ENCODE peak calls at places on chromosomes 16 and 17, in ten cellular contexts. T is activated CD4-positive, alpha-beta T cell treated with anti-CD3 and anti-CD28 coated beads for 48 hours; X is DMS153; M is spleen; O is KBM-7; I is central memory CD8-positive, alpha-beta T cell; Z is left cardiac atrium; K is stimulated activated CD8-positive, alpha-beta memory T cell treated with anti-CD3 and anti-CD28 coated beads, Interleukin-7, amount 100 ng/mL, for 1 hour; R is substantia nigra; H is PC-3. Y is an unnamed sample.

GRCh38 chr16:65012357-65012756 is 109.5 kb downstream of the CDH11 start:
- DNase-seq in X (no peak), T (no peak), I (no peak), K (no peak), R (no peak), O (no peak), M (no peak), H (no peak), Z (no peak), Y (no peak)

GRCh38 chr17:46977750-46978488 is 1.1 kb downstream of the RPRML start:
- DNase-seq in X (no peak), T (no peak), M (peak), H (no peak), I (no peak), Z (no peak), R (no peak), O (no peak), K (no peak), Y (no peak)

GRCh38 chr16:3607634-3608033 is 3.8 kb downstream of the SLX4 start:
- DNase-seq in X (no peak), H (no peak), O (no peak), K (no peak), T (no peak), I (no peak), Z (no peak), R (no peak), M (no peak), Y (no peak)

GRCh38 chr17:77723071-77723908 is 235.2 kb upstream of the TNRC6C start:
- DNase-seq in T (no peak), O (no peak), R (no peak), I (no peak), M (no peak), X (no peak), Z (no peak), H (no peak), K (no peak), Y (no peak)

GRCh38 chr17:51372345-51373004 is 112.1 kb downstream of the UTP18 start:
- DNase-seq in M (no peak), T (peak), I (no peak), H (peak), K (no peak), O (peak), X (no peak), Z (peak), R (no peak), Y (peak)

GRCh38 chr17:6591599-6592158 is 35.3 kb upstream of the PITPNM3 start:
- DNase-seq in K (no peak), X (no peak), T (no peak), O (no peak), Z (no peak), M (no peak), R (no peak), I (no peak), H (peak), Y (no peak)

GRCh38 chr17:61426482-61427304 is 25.5 kb upstream of the TBX4 start:
- DNase-seq in K (no peak), I (no peak), Z (no peak), M (no peak), R (no peak), X (no peak), O (no peak), T (no peak), H (peak), Y (no peak)

GRCh38 chr16:59566446-59566845 is 832.3 kb upstream of the GOT2 start:
- DNase-seq in H (no peak), X (no peak), K (no peak), O (no peak), M (no peak), Z (no peak), T (no peak), I (no peak), R (no peak), Y (no peak)

GRCh38 chr17:57247261-57247660 is 9.1 kb upstream of the MSI2 start:
- DNase-seq in T (no peak), Z (no peak), K (no peak), I (no peak), H (no peak), R (no peak), X (no peak), O (no peak), M (no peak), Y (no peak)